ENCODE peak calls at places on chromosome 9, in six cellular contexts. A is CD8-positive, alpha-beta T cell; R is GM12878; X is kidney; V is coronary artery; T is bronchial epithelial cell. L is an unnamed sample.

GRCh38 chr9:101119206-101119819 is 90.8 kb downstream of the PLPPR1 start:
- DNase-seq in A (no peak), R (no peak), X (no peak), V (no peak), T (peak; percentile 54), L (peak; percentile 24)

GRCh38 chr9:131554088-131554864 is 9.0 kb downstream of the PRRT1B start:
- DNase-seq in A (no peak), R (no peak), X (no peak), V (no peak), T (no peak), L (no peak)

GRCh38 chr9:19102181-19102630 is 498 bp downstream of the HAUS6 start:
- DNase-seq in A (peak; percentile 19), R (no peak), X (peak; percentile 78), V (no peak), T (no peak), L (peak; percentile 49)

GRCh38 chr9:114049453-114050225 is 28.5 kb downstream of the AMBP start:
- DNase-seq in A (no peak), R (no peak), X (no peak), V (peak; percentile 53), T (no peak), L (no peak)

GRCh38 chr9:129014124-129014523 is 14.0 kb downstream of the SH3GLB2 start:
- DNase-seq in A (no peak), R (no peak), X (no peak), V (no peak), T (no peak), L (no peak)

GRCh38 chr9:36991516-36992134 is 42.4 kb downstream of the PAX5 start:
- DNase-seq in A (no peak), R (no peak), X (no peak), V (no peak), T (peak; percentile 25), L (no peak)

GRCh38 chr9:105050296-105050695 is 122.3 kb upstream of the ABCA1 start:
- DNase-seq in A (no peak), R (no peak), X (no peak), V (no peak), T (no peak), L (no peak)

GRCh38 chr9:136618578-136619547 is 43.9 kb upstream of the EGFL7 start:
- DNase-seq in A (no peak), R (no peak), X (no peak), V (no peak), T (no peak), L (no peak)

GRCh38 chr9:22114956-22115355 is 105.9 kb upstream of the CDKN2B start:
- DNase-seq in A (no peak), R (no peak), X (no peak), V (no peak), T (peak; percentile 56), L (no peak)

DNA sequence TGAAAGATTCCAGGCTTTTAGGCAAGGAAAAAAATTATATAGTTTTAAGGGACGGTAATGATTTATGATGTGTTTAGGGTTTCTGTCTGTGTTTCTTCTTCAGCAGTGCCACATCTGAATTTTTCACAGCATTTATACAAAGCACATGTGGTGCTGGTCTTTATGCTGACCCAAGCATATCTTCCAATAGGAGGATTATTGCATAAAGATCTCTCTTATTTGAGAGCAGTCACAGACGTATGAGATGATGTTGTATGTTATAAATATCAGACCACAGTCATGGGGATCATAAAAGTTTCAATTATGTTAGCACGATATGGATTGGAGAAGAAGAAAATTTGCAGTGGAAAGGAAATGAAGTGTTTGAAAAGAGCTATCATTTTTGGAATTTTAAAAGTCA is 150.9 kb downstream of the RASEF start:
- DNase-seq in A (no peak), R (no peak), X (no peak), V (no peak), T (no peak), L (no peak)
- TF ChIP-seq CTCF in A (no peak), R (no peak), X (no peak), V (no peak), T (no peak), L (no peak)

GRCh38 chr9:93225892-93226291 is 42.0 kb downstream of the WNK2 start:
- DNase-seq in A (no peak), R (no peak), X (peak; percentile 58), V (no peak), T (no peak), L (no peak)

GRCh38 chr9:93225417-93225816 is 41.5 kb downstream of the WNK2 start:
- DNase-seq in A (no peak), R (no peak), X (no peak), V (no peak), T (no peak), L (no peak)

GRCh38 chr9:93228030-93228429 is 44.1 kb downstream of the WNK2 start:
- DNase-seq in A (no peak), R (no peak), X (no peak), V (no peak), T (no peak), L (no peak)

GRCh38 chr9:93228453-93228852 is 44.5 kb downstream of the WNK2 start:
- DNase-seq in A (no peak), R (no peak), X (no peak), V (no peak), T (no peak), L (no peak)

DNA sequence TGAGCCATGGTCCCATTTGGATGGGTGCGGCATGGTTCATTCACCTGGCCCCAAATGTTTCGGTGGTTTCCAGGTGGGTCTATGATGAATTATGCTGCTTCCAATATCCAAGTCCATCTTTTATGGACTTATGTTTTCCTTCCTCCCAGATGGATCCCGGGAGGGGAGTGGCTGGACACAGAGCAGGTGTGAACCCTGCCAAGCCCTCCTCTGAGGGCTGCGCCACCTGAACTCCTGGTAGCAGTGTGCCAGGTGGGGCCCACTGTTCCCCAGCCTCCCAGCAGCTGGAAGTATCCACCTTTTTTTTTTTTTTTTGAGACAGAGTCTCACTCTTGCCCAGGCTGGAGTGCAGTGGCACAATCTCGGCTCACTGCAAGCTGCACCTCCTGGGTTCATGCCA is 42.9 kb downstream of the WNK2 start:
- DNase-seq in A (no peak), R (no peak), X (peak; percentile 39), V (no peak), T (no peak), L (no peak)
- TF ChIP-seq CTCF in A (no peak), R (no peak), X (no peak), V (no peak), T (no peak), L (no peak)

DNA sequence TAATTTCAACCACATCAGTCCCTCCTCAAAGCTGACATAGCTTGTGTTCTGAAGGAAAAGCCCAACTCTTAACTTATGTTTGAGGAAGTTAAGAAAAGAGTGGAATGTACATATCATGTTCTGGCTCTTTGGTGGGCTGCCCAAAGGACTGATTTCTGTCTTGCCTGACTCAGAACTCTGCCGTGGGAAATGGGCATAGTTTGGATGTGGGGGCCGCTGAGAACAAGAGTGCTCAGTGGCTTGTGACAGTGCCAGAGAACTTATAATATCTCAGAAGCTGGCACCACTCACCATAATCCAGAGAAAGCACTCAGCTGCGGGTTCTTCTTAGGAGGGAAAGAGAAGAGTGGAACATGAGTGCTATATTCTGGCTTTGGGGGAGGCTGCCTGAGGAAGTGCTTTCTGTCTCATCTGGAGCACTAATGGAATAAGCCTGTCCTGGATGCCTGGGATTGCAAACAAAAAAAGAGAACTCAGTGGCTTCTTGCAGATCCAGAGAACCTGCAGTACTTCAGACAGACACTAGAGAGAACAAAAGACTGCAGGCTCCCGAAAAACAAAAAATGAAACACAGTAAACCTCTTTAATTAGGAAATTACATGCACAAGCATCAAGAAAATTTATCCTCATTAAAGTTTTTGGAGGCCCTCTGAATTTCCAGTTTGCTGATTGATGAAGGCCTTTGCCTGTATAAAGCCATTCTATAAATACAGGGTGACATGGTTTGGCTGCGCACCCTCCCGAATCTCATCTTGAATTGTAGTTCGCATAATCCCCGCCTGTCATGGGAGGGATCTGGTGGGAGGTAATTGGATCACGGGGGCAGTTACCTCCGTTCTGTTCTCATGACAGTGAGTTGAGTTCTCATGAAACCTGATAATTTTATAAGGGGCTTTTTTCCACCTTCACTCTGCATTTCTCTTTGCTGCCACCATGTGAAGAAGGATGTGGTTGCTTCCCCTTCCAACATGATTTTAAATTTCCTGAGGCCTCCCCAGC is 207.0 kb downstream of the DMAC1 start:
- DNase-seq in A (no peak), R (no peak), X (no peak), V (no peak), T (peak; percentile 8), L (no peak)
- TF ChIP-seq CTCF in A (no peak), R (peak; percentile 13), X (no peak), V (no peak), T (peak; percentile 29), L (no peak)

GRCh38 chr9:92342825-92343488 is 17.2 kb downstream of the CENPP start:
- DNase-seq in A (no peak), R (no peak), X (no peak), V (no peak), T (peak; percentile 42), L (no peak)
- TF ChIP-seq CTCF in A (no peak), R (no peak), X (no peak), V (no peak), T (no peak), L (peak; percentile 40)

DNA sequence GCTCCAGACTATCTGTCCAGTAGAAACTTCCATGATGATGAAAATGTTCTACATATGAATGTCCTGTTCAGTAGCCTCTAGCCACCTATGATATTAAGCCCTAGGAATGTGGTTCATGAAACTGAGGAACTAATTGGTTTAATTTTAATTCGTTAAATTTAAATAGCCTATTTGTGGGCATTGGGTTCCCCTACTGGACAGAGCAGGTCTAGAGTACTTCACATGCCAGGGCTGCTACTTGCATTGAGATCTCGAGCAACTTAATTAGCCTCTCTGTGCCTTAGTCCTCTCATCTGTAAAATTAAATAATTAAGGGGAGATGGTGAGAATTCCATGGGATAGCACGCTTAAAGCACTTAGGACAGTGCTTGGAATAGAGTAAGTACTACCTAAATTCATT is 160.0 kb downstream of the PAPPA start:
- DNase-seq in A (no peak), R (no peak), X (no peak), V (no peak), T (no peak), L (no peak)
- TF ChIP-seq CTCF in A (no peak), R (no peak), X (peak; percentile 8), V (no peak), T (no peak), L (no peak)